ENCODE peak calls at places on chromosomes 1 and 21, in nine cellular contexts. V, M, Z, I, O, Y, U, A and T are unnamed samples.

GRCh38 chr1:102463328-102463727 is 466.6 kb upstream of the OLFM3 start:
- DNase-seq in V (no peak), A (no peak), M (no peak), Z (no peak), Y (no peak), O (no peak), I (no peak), U (no peak), T (no peak)

GRCh38 chr1:2212542-2213491 is 15.3 kb upstream of the SKI start:
- DNase-seq in A (peak), V (peak), M (peak), U (peak), Z (peak), O (peak), Y (peak), I (no peak), T (peak)

GRCh38 chr1:241579434-241579833 is 47.3 kb downstream of the KMO start:
- DNase-seq in U (no peak), Y (no peak), M (no peak), A (peak), V (no peak), Z (no peak), O (no peak), I (no peak), T (no peak)

GRCh38 chr1:242425232-242425631 is 99.3 kb downstream of the PLD5 start:
- DNase-seq in V (no peak), I (no peak), Y (no peak), M (no peak), Z (no peak), U (no peak), A (no peak), O (no peak), T (no peak)

GRCh38 chr1:231841616-231842344 is 215.2 kb downstream of the DISC1 start:
- DNase-seq in A (no peak), I (no peak), U (no peak), Y (no peak), O (peak), V (no peak), M (no peak), Z (no peak), T (no peak)

GRCh38 chr1:63442141-63442475 is 74.7 kb downstream of the ALG6 start:
- DNase-seq in A (no peak), Y (no peak), I (no peak), Z (no peak), O (no peak), M (no peak), U (no peak), V (no peak), T (no peak)

GRCh38 chr1:86394416-86394815 is 1.7 kb downstream of the ODF2L start:
- DNase-seq in M (no peak), I (no peak), Z (no peak), O (no peak), V (no peak), A (no peak), Y (no peak), U (no peak), T (no peak)

GRCh38 chr1:51506537-51506936 is 12.5 kb downstream of the EPS15 start:
- DNase-seq in O (peak), I (no peak), A (no peak), Z (peak), U (no peak), M (no peak), V (no peak), Y (no peak), T (no peak)

GRCh38 chr21:34669149-34669879 is 520 bp downstream of the CLIC6 start:
- DNase-seq in V (peak), O (no peak), Y (no peak), I (no peak), Z (no peak), A (peak), M (no peak), U (no peak), T (no peak)

GRCh38 chr21:34673006-34673405 is 4.2 kb downstream of the CLIC6 start:
- DNase-seq in A (no peak), I (no peak), Z (no peak), M (no peak), U (no peak), O (no peak), V (no peak), Y (no peak), T (no peak)

GRCh38 chr21:34671891-34672290 is 3.1 kb downstream of the CLIC6 start:
- DNase-seq in O (no peak), Y (no peak), U (no peak), Z (no peak), A (no peak), V (no peak), I (no peak), M (no peak), T (no peak)

GRCh38 chr21:34670220-34670961 is 1.6 kb downstream of the CLIC6 start:
- DNase-seq in I (no peak), Y (peak), M (no peak), A (peak), O (no peak), V (peak), Z (no peak), U (no peak), T (peak)

DNA sequence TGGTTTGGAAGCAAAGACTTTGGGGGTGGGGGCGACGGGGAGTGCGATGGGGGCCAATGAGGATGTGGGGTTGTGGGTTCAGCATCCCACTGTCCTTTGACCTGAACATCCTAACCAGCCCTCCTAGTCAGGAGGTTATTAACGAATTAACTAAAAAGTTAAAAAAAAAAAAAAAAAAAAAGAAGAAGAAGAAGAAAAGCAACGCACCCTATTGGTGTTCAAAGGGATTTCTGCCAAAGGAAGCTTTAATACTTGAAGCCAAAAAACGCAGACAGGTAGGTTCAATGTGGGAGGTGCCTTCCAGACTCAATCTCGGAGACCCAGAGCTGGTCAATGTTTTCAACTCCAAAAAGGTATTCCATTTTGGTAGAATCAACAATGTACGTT is 2.2 kb downstream of the CLIC6 start:
- DNase-seq in Y (no peak), O (no peak), A (no peak), M (no peak), I (no peak), V (no peak), U (no peak), Z (no peak), T (no peak)
- TF ChIP-seq CTCF in Y (peak), O (no peak), A (no peak), M (no peak), I (no peak), V (no peak), U (no peak), Z (no peak), T (no peak)

GRCh38 chr1:159915571-159916239 is 9.6 kb downstream of the TAGLN2 start:
- DNase-seq in I (no peak), Z (no peak), V (no peak), O (no peak), A (peak), M (no peak), Y (no peak), U (no peak), T (no peak)
- H3K27ac ChIP-seq in I (no peak), Z (no peak), V (no peak), O (peak), A (peak), M (peak), Y (peak), U (no peak), T (peak)

GRCh38 chr1:226571901-226572300 is 23.3 kb downstream of the STUM start:
- DNase-seq in O (no peak), I (no peak), Z (no peak), A (peak), M (no peak), Y (no peak), V (no peak), U (no peak), T (peak)

GRCh38 chr1:226572325-226572726 is 23.8 kb downstream of the STUM start:
- DNase-seq in A (peak), U (no peak), O (no peak), I (no peak), M (no peak), Y (no peak), V (no peak), Z (no peak), T (no peak)

GRCh38 chr1:226568077-226568831 is 19.7 kb downstream of the STUM start:
- DNase-seq in Y (peak), M (no peak), O (no peak), I (no peak), U (no peak), A (peak), Z (peak), V (peak), T (no peak)

GRCh38 chr1:226568975-226569741 is 20.6 kb downstream of the STUM start:
- DNase-seq in O (no peak), I (no peak), Y (no peak), Z (no peak), M (no peak), V (no peak), A (peak), U (no peak), T (no peak)

DNA sequence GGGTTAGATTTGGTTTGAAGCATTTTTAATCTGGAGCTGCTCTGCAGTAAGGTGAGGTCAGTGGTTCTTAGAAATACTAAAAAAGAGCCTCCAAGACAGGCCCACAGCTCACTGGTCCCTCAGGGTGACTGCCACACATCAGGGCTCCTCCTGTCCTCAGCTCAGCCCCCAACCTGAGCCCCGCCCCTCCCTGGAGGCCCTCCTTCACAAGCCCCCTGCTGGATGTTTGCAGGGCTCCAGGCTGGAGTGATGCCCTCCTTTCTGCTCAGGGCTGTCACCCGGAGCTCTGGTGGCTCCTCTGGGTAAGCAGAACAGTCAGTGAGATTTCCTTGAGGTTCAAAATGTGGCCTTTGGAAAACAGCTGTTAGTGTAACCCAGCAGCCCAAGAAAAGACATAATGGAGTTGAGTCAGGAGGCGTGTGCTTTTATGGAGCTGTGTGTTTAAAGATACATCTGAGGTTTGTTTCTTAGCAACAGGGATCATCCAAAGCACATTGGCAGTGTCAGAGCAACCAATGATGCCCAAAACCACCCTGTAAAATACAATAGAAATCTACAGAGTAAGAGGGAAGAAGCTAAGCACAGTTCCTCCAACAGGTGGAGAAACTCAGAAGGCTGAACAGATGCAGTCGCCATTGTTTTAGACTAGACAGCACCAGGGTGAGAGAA is 21.4 kb downstream of the STUM start:
- DNase-seq in O (no peak), I (no peak), A (peak), M (no peak), U (no peak), Y (peak), V (no peak), Z (no peak), T (no peak)
- TF ChIP-seq CTCF in O (no peak), I (peak), A (no peak), M (no peak), U (no peak), Y (peak), V (no peak), Z (no peak), T (no peak)

GRCh38 chr1:196611873-196612272 is 3.6 kb upstream of the KCNT2 start:
- DNase-seq in Z (no peak), V (peak), O (no peak), A (no peak), U (no peak), M (no peak), Y (peak), I (no peak), T (no peak)

GRCh38 chr1:196603651-196604050 is 4.6 kb downstream of the KCNT2 start:
- DNase-seq in U (no peak), A (no peak), I (no peak), V (no peak), O (no peak), Z (no peak), M (no peak), Y (no peak), T (no peak)

GRCh38 chr1:196607940-196608339 is 300 bp downstream of the KCNT2 start:
- DNase-seq in I (no peak), M (no peak), U (no peak), A (no peak), Z (no peak), O (no peak), Y (no peak), V (no peak), T (no peak)

GRCh38 chr1:196609114-196609737 is 986 bp upstream of the KCNT2 start:
- DNase-seq in O (peak), V (peak), M (no peak), U (no peak), A (no peak), Z (no peak), Y (peak), I (no peak), T (peak)

DNA sequence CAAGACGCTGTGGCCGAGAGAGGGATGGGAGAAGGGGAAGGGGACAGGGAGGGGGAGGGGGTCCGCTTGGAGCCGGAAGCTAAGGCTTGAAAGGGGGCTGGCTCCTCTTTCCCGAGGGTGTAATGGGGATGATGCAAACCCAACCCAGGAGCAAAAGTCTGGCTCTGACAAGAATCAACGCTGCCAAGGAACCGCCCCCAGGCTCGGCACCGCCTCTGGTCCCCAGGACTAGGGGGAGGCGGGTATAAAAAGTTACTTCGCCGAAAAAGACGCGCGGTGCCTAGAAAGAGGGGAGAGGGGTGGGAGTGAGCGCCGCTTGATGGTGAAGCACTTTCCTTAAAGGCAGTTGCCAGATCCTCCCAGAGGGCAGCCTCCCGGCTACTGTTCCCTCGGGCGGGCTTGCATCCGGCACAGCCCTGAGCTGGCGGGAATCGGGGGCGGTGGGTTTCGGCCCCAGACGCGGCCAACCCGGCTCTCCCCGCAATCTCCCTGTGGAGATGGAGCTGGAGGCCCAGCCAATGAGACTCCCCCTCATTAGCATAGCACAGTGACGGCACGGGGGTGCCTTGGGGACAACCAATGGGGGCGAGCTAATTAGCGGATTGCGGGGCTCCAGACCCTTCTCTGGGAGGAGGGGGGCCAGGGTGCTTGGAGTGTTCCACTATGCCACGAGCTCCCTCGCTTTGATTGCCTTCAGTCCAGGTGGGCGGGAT is at the start of gene KCNT2:
- DNase-seq in I (no peak), O (peak), Z (peak), M (peak), U (no peak), Y (peak), A (peak), V (peak), T (peak)
- H3K27ac ChIP-seq in I (no peak), O (no peak), Z (peak), M (peak), U (no peak), Y (peak), A (peak), V (peak), T (peak)

GRCh38 chr1:17335821-17336718 is 28.1 kb downstream of the PADI4 start:
- DNase-seq in A (peak), V (no peak), Y (peak), O (peak), Z (peak), I (peak), M (peak), U (peak), T (no peak)
- TF ChIP-seq CTCF in A (peak), V (peak), Y (peak), O (peak), Z (peak), I (peak), M (peak), U (peak), T (peak)

DNA sequence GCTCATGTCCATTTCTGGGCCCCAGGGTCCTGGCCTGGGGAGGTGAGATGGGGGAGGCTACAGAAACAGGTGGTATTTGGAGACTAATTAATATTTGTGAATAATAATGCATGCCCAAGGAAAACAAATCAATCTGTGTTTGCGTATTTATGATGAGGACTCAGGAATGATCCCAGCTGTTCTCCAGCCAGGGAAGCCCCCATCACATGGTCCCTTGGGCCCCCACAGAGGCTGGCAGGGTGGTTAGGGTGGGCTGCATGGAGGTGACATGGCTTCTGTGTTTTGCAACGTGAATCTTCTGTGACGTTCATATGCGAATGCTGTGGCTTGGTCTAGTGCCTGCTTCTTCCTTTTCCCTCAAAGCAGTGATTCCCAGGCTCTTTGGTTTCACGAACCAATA is 10.5 kb downstream of the PTPRF start:
- DNase-seq in U (no peak), V (no peak), Z (no peak), A (no peak), M (no peak), Y (no peak), O (no peak), I (no peak), T (no peak)
- H3K27ac ChIP-seq in U (no peak), V (no peak), Z (peak), A (peak), M (peak), Y (no peak), O (peak), I (no peak), T (peak)

GRCh38 chr1:65416767-65417166 is 3.7 kb upstream of the LEPR start:
- DNase-seq in O (no peak), M (no peak), A (no peak), Y (no peak), U (no peak), V (no peak), I (no peak), Z (no peak), T (no peak)
- TF ChIP-seq CTCF in O (no peak), M (no peak), A (no peak), Y (no peak), U (no peak), V (no peak), I (no peak), Z (no peak), T (no peak)

GRCh38 chr21:44306926-44307687 is 7.3 kb downstream of the PFKL start:
- DNase-seq in Y (no peak), U (no peak), M (no peak), V (no peak), I (no peak), A (no peak), Z (no peak), O (no peak), T (no peak)
- H3K27ac ChIP-seq in Y (no peak), U (no peak), M (peak), V (peak), I (no peak), A (no peak), Z (peak), O (peak), T (no peak)

DNA sequence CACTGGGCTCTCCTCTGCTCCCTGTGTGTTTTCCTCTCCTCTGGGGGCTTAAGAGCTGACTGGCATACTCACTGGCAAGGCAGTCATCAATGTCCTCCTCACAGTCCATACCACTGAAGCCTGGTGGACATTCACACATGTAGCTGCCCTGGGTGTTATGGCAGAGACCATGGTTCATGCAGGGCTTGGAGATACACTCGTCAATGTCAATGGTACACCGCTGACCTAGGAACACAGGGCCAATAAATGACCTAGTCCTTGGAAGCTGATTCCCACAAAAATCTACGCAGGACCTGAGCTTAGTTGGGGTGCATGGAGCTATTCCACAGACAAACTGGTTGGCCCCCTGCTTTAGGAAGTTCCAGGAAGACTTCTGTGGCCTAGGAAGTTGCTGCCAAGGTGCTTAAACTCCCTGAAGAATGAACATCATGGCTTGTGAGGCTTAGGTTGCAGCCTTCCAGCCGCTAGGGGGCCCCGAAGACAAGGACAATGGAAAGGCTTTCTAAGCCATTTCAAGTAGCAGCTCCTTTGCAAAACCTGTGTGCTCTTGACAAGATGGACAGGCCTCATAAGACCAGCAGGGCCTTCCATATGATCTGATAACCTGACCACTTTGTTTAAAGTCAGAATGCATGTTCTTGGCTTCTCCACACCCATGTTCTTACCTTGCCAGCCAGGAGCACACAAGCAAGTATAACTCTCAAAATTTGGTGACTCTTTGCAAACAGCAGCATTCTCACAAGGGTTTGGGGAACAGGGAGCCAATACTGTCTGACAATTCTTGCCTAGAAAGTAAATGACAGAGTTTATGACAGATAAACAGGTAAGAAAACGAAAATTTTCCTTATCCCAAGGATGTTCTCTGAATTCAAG is 52.3 kb upstream of the ADAM30 start:
- DNase-seq in A (peak), O (peak), U (peak), Y (peak), V (peak), I (peak), M (peak), Z (peak), T (peak)
- TF ChIP-seq CTCF in A (peak), O (peak), U (peak), Y (peak), V (peak), I (peak), M (peak), Z (peak), T (peak)

GRCh38 chr21:44294391-44295162 is 5.3 kb upstream of the PFKL start:
- DNase-seq in U (no peak), Y (no peak), Z (no peak), I (no peak), O (peak), V (peak), M (peak), A (no peak), T (no peak)

GRCh38 chr21:44293551-44294231 is 6.2 kb upstream of the PFKL start:
- DNase-seq in Z (no peak), M (no peak), O (no peak), V (peak), A (no peak), U (no peak), Y (no peak), I (peak), T (no peak)

GRCh38 chr21:44296103-44296519 is 3.7 kb upstream of the PFKL start:
- DNase-seq in O (no peak), Z (no peak), I (no peak), A (no peak), V (no peak), U (no peak), M (no peak), Y (no peak), T (no peak)

GRCh38 chr21:44295646-44296045 is 4.2 kb upstream of the PFKL start:
- DNase-seq in U (no peak), Z (no peak), I (no peak), V (no peak), Y (no peak), O (no peak), A (no peak), M (no peak), T (no peak)

GRCh38 chr21:44295163-44295601 is 4.7 kb upstream of the PFKL start:
- DNase-seq in O (no peak), V (no peak), I (no peak), Y (no peak), U (no peak), Z (no peak), A (no peak), M (no peak), T (no peak)
- H3K27ac ChIP-seq in O (no peak), V (no peak), I (no peak), Y (no peak), U (no peak), Z (no peak), A (no peak), M (no peak), T (no peak)